ENCODE peak calls at places on chromosomes 5 and 9, in four cellular contexts. T is AML-193, A is ascending aorta, X is C1 segment of cervical spinal cord. L is an unnamed sample.

GRCh38 chr5:5533927-5534326 is 111.5 kb downstream of the ICE1 start:
- DNase-seq in X (no peak), A (no peak), T (no peak), L (no peak)

GRCh38 chr5:118270506-118270905 is 717.8 kb downstream of the DTWD2 start:
- DNase-seq in X (no peak), T (no peak), A (no peak), L (no peak)

GRCh38 chr9:126611592-126612328 is 2.0 kb upstream of the LMX1B start:
- DNase-seq in T (peak; percentile 33), X (peak; percentile 40), A (peak; percentile 78), L (peak; percentile 3)

GRCh38 chr9:4397917-4398316 is 92.4 kb upstream of the SLC1A1 start:
- DNase-seq in X (no peak), A (no peak), T (no peak), L (no peak)

GRCh38 chr5:33997331-33997983 is 10.4 kb downstream of the AMACR start:
- DNase-seq in A (peak; percentile 82), T (peak; percentile 69), X (peak; percentile 8), L (peak; percentile 28)

GRCh38 chr5:180370861-180371641 is 17.9 kb upstream of the GFPT2 start:
- DNase-seq in A (no peak), T (no peak), X (no peak), L (no peak)

GRCh38 chr5:91586232-91586631 is 203.1 kb upstream of the ARRDC3 start:
- DNase-seq in X (no peak), T (no peak), A (no peak), L (no peak)

GRCh38 chr5:18507114-18507513 is 872.9 kb downstream of the TAF11L14 start:
- DNase-seq in T (no peak), A (no peak), X (no peak), L (no peak)

GRCh38 chr9:6926436-6926835 is 168.7 kb downstream of the KDM4C start:
- DNase-seq in T (no peak), X (no peak), A (no peak), L (no peak)

GRCh38 chr5:39192449-39193160 is 26.8 kb downstream of the FYB1 start:
- DNase-seq in A (no peak), T (peak; percentile 65), X (no peak), L (no peak)

GRCh38 chr5:77985247-77985646 is 209.1 kb upstream of the TBCA start:
- DNase-seq in X (no peak), T (no peak), A (no peak), L (no peak)

GRCh38 chr5:143977891-143978448 is 166.0 kb downstream of the HMHB1 start:
- DNase-seq in X (no peak), T (no peak), A (no peak), L (no peak)

GRCh38 chr9:16272766-16273165 is 597.7 kb downstream of the BNC2 start:
- DNase-seq in X (no peak), A (peak; percentile 81), T (no peak), L (no peak)

GRCh38 chr9:123162359-123163345 is 105.7 kb downstream of the STRBP start:
- DNase-seq in X (no peak), A (no peak), T (no peak), L (no peak)

GRCh38 chr5:71887680-71888079 is 168.6 kb downstream of the CARTPT start:
- DNase-seq in X (no peak), T (peak; percentile 55), A (no peak), L (no peak)

GRCh38 chr5:42970636-42971559 is 69.2 kb downstream of the ANXA2R start:
- DNase-seq in T (no peak), A (no peak), X (no peak), L (no peak)

GRCh38 chr5:137960141-137960540 is 70.9 kb downstream of the PKD2L2 start:
- DNase-seq in A (no peak), X (no peak), T (no peak), L (no peak)

GRCh38 chr5:156913719-156914370 is 49.2 kb downstream of the TIMD4 start:
- DNase-seq in A (no peak), T (no peak), X (no peak), L (peak; percentile 20)

GRCh38 chr5:112183103-112183634 is 235.9 kb downstream of the EPB41L4A start:
- DNase-seq in A (no peak), T (no peak), X (no peak), L (peak; percentile 2)

GRCh38 chr9:68947015-68947414 is 66.9 kb downstream of the PRKACG start:
- DNase-seq in T (no peak), X (no peak), A (no peak), L (no peak)

GRCh38 chr9:29211681-29212589 is 1638.7 kb upstream of the C9orf72 start:
- DNase-seq in X (no peak), T (no peak), A (no peak), L (no peak)

GRCh38 chr5:68891718-68892117 is 202.1 kb upstream of the SLC30A5 start:
- DNase-seq in T (no peak), A (no peak), X (no peak), L (no peak)

GRCh38 chr5:78778538-78778937 is 130.0 kb upstream of the LHFPL2 start:
- DNase-seq in T (no peak), A (no peak), X (no peak), L (no peak)

GRCh38 chr5:60529001-60529400 is 171.0 kb downstream of the DEPDC1B start:
- DNase-seq in A (no peak), X (no peak), T (no peak), L (no peak)

GRCh38 chr5:136099870-136100269 is 32.8 kb upstream of the SMAD5 start:
- DNase-seq in T (no peak), X (no peak), A (no peak), L (no peak)

GRCh38 chr9:133436706-133437105 is 14.5 kb downstream of the ADAMTS13 start:
- DNase-seq in A (no peak), X (no peak), T (no peak), L (no peak)

GRCh38 chr5:146338774-146339714 is at the start of gene POU4F3:
- DNase-seq in A (no peak), T (no peak), X (no peak), L (no peak)

GRCh38 chr5:177510567-177511053 is 984 bp upstream of the DOK3 start:
- DNase-seq in A (no peak), X (no peak), T (peak; percentile 92), L (no peak)

GRCh38 chr5:25027016-25027415 is 382.2 kb upstream of the CDH10 start:
- DNase-seq in A (no peak), T (no peak), X (no peak), L (no peak)

GRCh38 chr5:113205807-113206206 is 229.0 kb downstream of the TSSK1B start:
- DNase-seq in A (no peak), X (no peak), T (no peak), L (no peak)

GRCh38 chr9:35650341-35651158 is at the start of gene SIT1:
- DNase-seq in A (no peak), T (no peak), X (no peak), L (no peak)